ENCODE peak calls at places on chromosomes 4 and X, in four cellular contexts. D is kidney, E is SW480, T is cardiac muscle cell. Q is an unnamed sample.

GRCh38 chr4:148632476-148632875 is 190.3 kb upstream of the NR3C2 start:
- DNase-seq in E (no peak), T (no peak), D (no peak), Q (no peak)

GRCh38 chr4:101122019-101122418 is 225.3 kb downstream of the PPP3CA start:
- DNase-seq in D (no peak), E (no peak), T (no peak), Q (no peak)

GRCh38 chr4:8871417-8872401 is at the start of gene HMX1:
- DNase-seq in E (no peak), D (no peak), T (peak), Q (no peak)

GRCh38 chr4:86720508-86721068 is 126.5 kb downstream of the PTPN13 start:
- DNase-seq in D (no peak), T (no peak), E (no peak), Q (no peak)

GRCh38 chrX:16484338-16484737 is 165.6 kb upstream of the S100G start:
- DNase-seq in E (peak), D (no peak), T (no peak), Q (no peak)

GRCh38 chr4:37188100-37188499 is 56.4 kb upstream of the NWD2 start:
- DNase-seq in T (no peak), D (no peak), E (no peak), Q (peak)

GRCh38 chr4:145271194-145271593 is 90.8 kb upstream of the OTUD4 start:
- DNase-seq in E (no peak), D (no peak), T (no peak), Q (no peak)

GRCh38 chrX:154486052-154486395 is 391 bp downstream of the UBL4A start:
- DNase-seq in E (no peak), T (peak), D (peak), Q (peak)

GRCh38 chr4:155543126-155543765 is 123.4 kb upstream of the GUCY1A1 start:
- DNase-seq in E (no peak), T (no peak), D (no peak), Q (no peak)

GRCh38 chr4:109332926-109333464 is 30.5 kb upstream of the COL25A1 start:
- DNase-seq in T (no peak), E (no peak), D (no peak), Q (no peak)

GRCh38 chr4:124432500-124432899 is 280.0 kb downstream of the ANKRD50 start:
- DNase-seq in D (no peak), E (no peak), T (no peak), Q (no peak)

GRCh38 chr4:110620352-110621327 is 2.2 kb downstream of the PITX2 start:
- DNase-seq in D (peak), T (peak), E (no peak), Q (no peak)

GRCh38 chr4:76694056-76694455 is 203.9 kb downstream of the SOWAHB start:
- DNase-seq in T (no peak), E (no peak), D (no peak), Q (no peak)

GRCh38 chrX:40418413-40419195 is 162.2 kb upstream of the ATP6AP2 start:
- DNase-seq in D (no peak), E (no peak), T (no peak), Q (no peak)

GRCh38 chrX:131068945-131069719 is 11.0 kb downstream of the ARHGAP36 start:
- DNase-seq in E (no peak), D (no peak), T (peak), Q (no peak)

GRCh38 chrX:135396109-135396508 is 25.6 kb upstream of the SMIM10L2A start:
- DNase-seq in D (no peak), T (no peak), E (peak), Q (no peak)

GRCh38 chr4:108166441-108167315 is 2.1 kb downstream of the LEF1 start:
- DNase-seq in D (peak), E (peak), T (peak), Q (no peak)

GRCh38 chrX:42220083-42220482 is 296.7 kb upstream of the CASK start:
- DNase-seq in E (no peak), T (no peak), D (no peak), Q (no peak)

GRCh38 chr4:89216866-89217265 is 90.7 kb downstream of the GPRIN3 start:
- DNase-seq in T (no peak), E (no peak), D (no peak), Q (no peak)

GRCh38 chr4:146132445-146132844 is 43.1 kb upstream of the LSM6 start:
- DNase-seq in T (no peak), D (no peak), E (no peak), Q (no peak)

GRCh38 chr4:22203436-22204011 is 255.0 kb upstream of the KCNIP4 start:
- DNase-seq in T (no peak), E (no peak), D (no peak), Q (no peak)

GRCh38 chrX:134671207-134671750 is 13.0 kb upstream of the PLAC1 start:
- DNase-seq in T (no peak), E (no peak), D (no peak), Q (no peak)

GRCh38 chr4:185730849-185731608 is 81.0 kb downstream of the SORBS2 start:
- DNase-seq in T (no peak), E (no peak), D (no peak), Q (no peak)

GRCh38 chr4:169024762-169025161 is 14.7 kb upstream of the CBR4 start:
- DNase-seq in D (no peak), T (peak), E (peak), Q (no peak)

GRCh38 chr4:65046496-65047101 is 623.7 kb downstream of the EPHA5 start:
- DNase-seq in E (no peak), T (peak), D (no peak), Q (no peak)

GRCh38 chr4:38202223-38202622 is 242.0 kb downstream of the PTTG2 start:
- DNase-seq in E (no peak), T (no peak), D (no peak), Q (no peak)

GRCh38 chrX:107894038-107894437 is 68.4 kb downstream of the MID2 start:
- DNase-seq in D (no peak), E (peak), T (peak), Q (no peak)

GRCh38 chr4:119659576-119659975 is 31.0 kb upstream of the PDE5A start:
- DNase-seq in T (no peak), E (no peak), D (no peak), Q (no peak)

GRCh38 chrX:38941675-38942074 is 140.4 kb downstream of the MID1IP1 start:
- DNase-seq in D (no peak), T (no peak), E (no peak), Q (no peak)

Q was measured in Right ventricle myocardium inferior.